ENCODE peak calls at places on chromosomes 6 and 20, in five cellular contexts. T, F, C, J and S are unnamed samples.

GRCh38 chr6:155155787-155156447 is 107.9 kb upstream of the CLDN20 start:
- DNase-seq in T (no peak), F (no peak), C (no peak), J (peak), S (no peak)

GRCh38 chr6:92623441-92623840 is 795.9 kb downstream of the EPHA7 start:
- DNase-seq in T (no peak), F (no peak), C (no peak), J (no peak), S (no peak)

GRCh38 chr6:137759624-137760023 is 107.4 kb upstream of the TNFAIP3 start:
- DNase-seq in T (no peak), F (no peak), C (no peak), J (no peak), S (no peak)

GRCh38 chr20:57398231-57398821 is 7.1 kb downstream of the RBM38 start:
- DNase-seq in T (peak), F (no peak), C (no peak), J (no peak), S (no peak)

GRCh38 chr6:148251286-148251685 is 91.4 kb upstream of the SASH1 start:
- DNase-seq in T (no peak), F (no peak), C (no peak), J (peak), S (peak)

GRCh38 chr20:9241232-9241692 is 172.4 kb downstream of the PLCB4 start:
- DNase-seq in T (no peak), F (no peak), C (no peak), J (no peak), S (no peak)

GRCh38 chr6:56954389-56955170 is at the start of gene BEND6:
- DNase-seq in T (no peak), F (peak), C (peak), J (peak), S (peak)

GRCh38 chr20:38726849-38727601 is 2.7 kb downstream of the SLC32A1 start:
- DNase-seq in T (no peak), F (peak), C (peak), J (peak), S (no peak)

GRCh38 chr6:79313254-79313653 is 78.8 kb upstream of the HMGN3 start:
- DNase-seq in T (no peak), F (no peak), C (no peak), J (no peak), S (no peak)

GRCh38 chr20:58160451-58161051 is 67.9 kb downstream of the ANKRD60 start:
- DNase-seq in T (no peak), F (no peak), C (no peak), J (no peak), S (no peak)

GRCh38 chr20:8127553-8128255 is 4.4 kb upstream of the PLCB1 start:
- DNase-seq in T (peak), F (no peak), C (no peak), J (no peak), S (no peak)

GRCh38 chr20:48594533-48594932 is 233.3 kb downstream of the PREX1 start:
- DNase-seq in T (no peak), F (no peak), C (no peak), J (no peak), S (no peak)

GRCh38 chr6:33987531-33988021 is 158.3 kb downstream of the GRM4 start:
- DNase-seq in T (no peak), F (no peak), C (no peak), J (no peak), S (no peak)

GRCh38 chr6:46734867-46735719 is at the start of gene PLA2G7:
- DNase-seq in T (no peak), F (no peak), C (peak), J (no peak), S (no peak)

GRCh38 chr6:72798196-72798595 is 176.3 kb downstream of the KCNQ5 start:
- DNase-seq in T (no peak), F (no peak), C (no peak), J (no peak), S (no peak)

GRCh38 chr6:87364602-87365252 is 20.1 kb downstream of the C6orf163 start:
- DNase-seq in T (no peak), F (peak), C (peak), J (no peak), S (no peak)

GRCh38 chr6:45657243-45657642 is 279.5 kb upstream of the SUPT3H start:
- DNase-seq in T (no peak), F (no peak), C (no peak), J (no peak), S (no peak)

GRCh38 chr6:1679691-1680068 is 70.0 kb downstream of the FOXC1 start:
- DNase-seq in T (no peak), F (no peak), C (no peak), J (peak), S (no peak)

GRCh38 chr6:25960689-25961088 is 1.9 kb upstream of the TRIM38 start:
- DNase-seq in T (no peak), F (no peak), C (no peak), J (no peak), S (no peak)

GRCh38 chr6:124870611-124871201 is 91.5 kb upstream of the RNF217 start:
- DNase-seq in T (no peak), F (no peak), C (peak), J (peak), S (no peak)

GRCh38 chr6:39681566-39682250 is 43.5 kb downstream of the KIF6 start:
- DNase-seq in T (no peak), F (no peak), C (no peak), J (no peak), S (no peak)

GRCh38 chr6:81736428-81736827 is 16.1 kb downstream of the TENT5A start:
- DNase-seq in T (no peak), F (no peak), C (no peak), J (no peak), S (no peak)

GRCh38 chr6:14681699-14682487 is 564.0 kb upstream of the JARID2 start:
- DNase-seq in T (no peak), F (no peak), C (no peak), J (no peak), S (peak)

GRCh38 chr6:142569676-142570075 is 267.9 kb downstream of the ADGRG6 start:
- DNase-seq in T (no peak), F (no peak), C (no peak), J (peak), S (no peak)
- TF ChIP-seq POLR2AphosphoS5 in T (no peak), F (no peak), C (no peak), J (no peak), S (no peak)

DNA sequence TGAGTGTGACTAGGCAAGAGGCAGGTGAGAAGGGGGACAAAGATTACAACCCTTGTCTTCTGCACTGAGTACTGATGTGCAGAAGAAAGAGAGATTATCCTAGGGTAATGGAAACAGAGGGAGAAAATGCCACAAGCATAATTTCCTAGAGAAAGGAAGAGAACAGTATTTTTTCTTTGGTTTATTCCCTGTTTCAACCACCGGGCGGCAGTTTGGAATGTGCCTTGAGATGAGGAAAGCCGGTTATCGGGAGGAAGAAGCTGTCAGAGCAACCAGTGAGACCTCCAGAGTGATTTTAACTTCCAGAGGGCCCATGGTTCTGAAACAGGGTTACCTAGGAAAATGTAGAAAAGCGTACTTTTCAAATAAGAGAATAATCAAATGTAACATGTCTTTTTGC is 121.4 kb downstream of the REV3L start:
- DNase-seq in T (no peak), F (peak), C (peak), J (peak), S (no peak)
- TF ChIP-seq REST in T (no peak), F (no peak), C (no peak), J (no peak), S (no peak)

GRCh38 chr6:17099401-17100059 is 2.3 kb upstream of the STMND1 start:
- DNase-seq in T (no peak), F (no peak), C (no peak), J (no peak), S (no peak)

GRCh38 chr6:17098538-17098937 is 3.3 kb upstream of the STMND1 start:
- DNase-seq in T (no peak), F (no peak), C (no peak), J (no peak), S (no peak)

GRCh38 chr6:17096076-17096475 is 5.8 kb upstream of the STMND1 start:
- DNase-seq in T (no peak), F (no peak), C (no peak), J (peak), S (no peak)

GRCh38 chr6:17098007-17098406 is 3.8 kb upstream of the STMND1 start:
- DNase-seq in T (no peak), F (no peak), C (no peak), J (no peak), S (no peak)

GRCh38 chr6:17096657-17097056 is 5.2 kb upstream of the STMND1 start:
- DNase-seq in T (no peak), F (no peak), C (no peak), J (peak), S (no peak)
- TF ChIP-seq GABPA in T (no peak), F (no peak), C (no peak), J (no peak), S (no peak)

DNA sequence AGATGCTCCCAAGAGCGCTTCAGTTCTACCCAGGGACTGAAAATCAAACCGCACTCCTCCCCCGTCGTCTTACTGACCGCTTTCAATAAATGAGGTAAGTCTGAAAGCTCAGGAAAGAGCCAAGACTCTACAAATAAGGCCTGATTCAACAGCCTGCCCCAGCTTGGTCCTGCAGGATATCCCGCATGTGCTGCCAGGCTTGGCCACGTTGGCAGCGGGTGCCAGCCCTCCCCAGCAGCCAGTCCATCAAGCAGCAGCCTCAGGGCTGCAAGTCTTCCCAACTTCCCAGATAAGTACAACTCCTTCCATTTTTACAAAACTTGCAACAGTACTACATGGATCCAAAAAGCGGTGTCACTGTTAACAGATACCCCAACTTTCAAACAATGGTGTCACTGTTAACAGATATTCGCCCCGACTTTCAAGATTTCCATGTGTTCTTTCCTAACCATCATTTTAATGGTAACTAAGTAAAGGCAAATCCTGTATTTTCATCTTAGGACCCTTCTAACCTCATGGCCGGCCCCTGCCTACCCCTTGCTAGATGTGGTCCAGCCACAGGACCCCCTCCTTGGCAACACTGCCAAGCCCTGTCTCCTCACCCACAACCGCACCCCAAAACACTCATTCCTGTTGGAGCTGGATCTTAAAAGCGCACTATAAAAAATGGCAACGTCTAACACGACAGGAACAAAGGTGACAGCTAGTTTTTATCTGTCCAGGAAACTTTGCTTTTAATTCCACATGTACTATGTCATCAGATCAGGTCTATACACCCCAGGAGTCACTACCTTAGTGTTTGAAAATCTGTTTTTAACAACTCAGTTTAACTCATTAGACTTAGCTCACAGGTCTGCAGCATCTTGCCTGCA is 28.0 kb downstream of the DIDO1 start:
- DNase-seq in T (no peak), F (no peak), C (no peak), J (no peak), S (no peak)
- TF ChIP-seq POLR2AphosphoS5 in T (no peak), F (no peak), C (no peak), J (no peak), S (no peak)

GRCh38 chr6:109892451-109893435 is 85.4 kb upstream of the GPR6 start:
- DNase-seq in T (no peak), F (no peak), C (no peak), J (no peak), S (no peak)

GRCh38 chr6:109896333-109896732 is 81.8 kb upstream of the GPR6 start:
- DNase-seq in T (no peak), F (no peak), C (no peak), J (no peak), S (no peak)

GRCh38 chr6:109893606-109894005 is 84.5 kb upstream of the GPR6 start:
- DNase-seq in T (no peak), F (no peak), C (no peak), J (no peak), S (no peak)

GRCh38 chr6:109891924-109892323 is 86.2 kb upstream of the GPR6 start:
- DNase-seq in T (no peak), F (no peak), C (no peak), J (no peak), S (peak)

GRCh38 chr6:109894181-109894580 is 83.9 kb upstream of the GPR6 start:
- DNase-seq in T (peak), F (no peak), C (no peak), J (no peak), S (peak)
- TF ChIP-seq REST in T (no peak), F (no peak), C (no peak), J (no peak), S (no peak)

GRCh38 chr6:83198486-83199172 is 5.5 kb downstream of the RWDD2A start:
- DNase-seq in T (no peak), F (no peak), C (no peak), J (no peak), S (no peak)

GRCh38 chr6:83190596-83190995 is 2.5 kb downstream of the PGM3 start:
- DNase-seq in T (no peak), F (no peak), C (no peak), J (peak), S (no peak)

GRCh38 chr6:83192871-83193746 is at the start of the genes PGM3 and RWDD2A:
- DNase-seq in T (peak), F (peak), C (peak), J (peak), S (peak)

GRCh38 chr6:83192456-83192855 is 609 bp downstream of the PGM3 start:
- DNase-seq in T (no peak), F (no peak), C (no peak), J (no peak), S (no peak)

DNA sequence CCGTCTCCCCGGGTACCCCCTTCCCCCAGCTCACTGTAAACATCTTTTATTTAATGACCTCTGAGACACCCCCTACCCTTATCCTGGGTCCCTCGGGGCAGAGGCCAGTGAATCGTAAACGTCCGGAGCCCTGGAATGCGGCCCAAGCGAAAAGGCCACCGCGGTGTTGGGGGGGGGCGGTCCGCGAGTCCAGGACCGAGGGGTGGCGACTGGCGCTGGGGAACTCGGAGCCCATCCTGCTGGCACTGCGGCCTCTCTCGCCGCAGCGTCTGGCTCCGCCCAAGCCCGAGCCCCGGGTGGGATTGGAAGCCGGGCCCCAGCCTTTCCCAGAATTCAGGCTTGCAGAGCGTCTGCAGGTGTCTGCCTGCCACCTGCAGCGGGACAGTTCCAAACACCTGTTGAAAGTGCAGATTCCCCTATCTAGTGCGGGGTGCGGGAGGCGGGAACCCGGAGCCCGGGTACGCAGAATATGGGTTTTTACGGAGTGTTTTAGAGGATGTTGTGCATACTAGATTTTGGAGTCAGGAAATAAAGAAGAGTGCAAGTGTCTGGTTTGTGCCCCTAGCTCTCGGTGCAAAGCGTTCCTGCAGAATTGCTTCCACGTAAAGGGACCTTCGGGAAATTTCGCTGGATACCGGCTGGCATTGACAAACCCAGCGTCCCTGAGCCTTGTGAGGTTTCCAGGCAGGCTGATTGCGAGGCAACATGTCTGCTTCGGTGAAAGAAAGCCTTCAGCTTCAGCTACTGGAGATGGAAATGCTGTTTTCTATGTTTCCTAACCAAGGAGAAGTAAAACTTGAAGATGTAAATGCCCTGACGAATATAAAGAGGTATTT is 808 bp downstream of the RWDD2A start:
- DNase-seq in T (no peak), F (peak), C (peak), J (peak), S (no peak)
- TF ChIP-seq GABPA in T (no peak), F (no peak), C (no peak), J (no peak), S (no peak)

DNA sequence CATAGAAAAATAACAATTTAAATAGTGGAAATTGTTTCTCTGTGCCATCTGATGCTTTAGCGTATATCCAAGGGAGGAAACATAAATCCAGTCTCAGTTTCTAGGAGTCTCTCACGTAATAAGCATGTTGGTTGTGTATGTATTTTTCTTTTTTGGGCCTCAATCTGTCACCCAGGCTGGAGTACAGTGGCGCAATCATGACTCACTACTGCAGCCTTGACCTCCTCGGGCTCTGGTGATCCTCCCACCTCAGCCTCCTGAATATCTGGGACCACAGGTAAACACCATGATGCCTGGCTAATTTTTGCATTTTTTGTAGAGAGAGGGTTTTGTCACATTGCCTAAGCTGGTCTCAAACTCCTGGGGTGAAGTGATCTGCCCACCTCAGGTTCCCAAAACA is 78.6 kb upstream of the PLN start:
- DNase-seq in T (no peak), F (no peak), C (no peak), J (peak), S (no peak)
- TF ChIP-seq POLR2AphosphoS5 in T (no peak), F (no peak), C (no peak), J (no peak), S (no peak)

GRCh38 chr20:44501448-44501847 is 20.4 kb downstream of the SERINC3 start:
- DNase-seq in T (no peak), F (no peak), C (no peak), J (no peak), S (no peak)
- TF ChIP-seq REST in T (no peak), F (no peak), C (no peak), J (no peak), S (no peak)

DNA sequence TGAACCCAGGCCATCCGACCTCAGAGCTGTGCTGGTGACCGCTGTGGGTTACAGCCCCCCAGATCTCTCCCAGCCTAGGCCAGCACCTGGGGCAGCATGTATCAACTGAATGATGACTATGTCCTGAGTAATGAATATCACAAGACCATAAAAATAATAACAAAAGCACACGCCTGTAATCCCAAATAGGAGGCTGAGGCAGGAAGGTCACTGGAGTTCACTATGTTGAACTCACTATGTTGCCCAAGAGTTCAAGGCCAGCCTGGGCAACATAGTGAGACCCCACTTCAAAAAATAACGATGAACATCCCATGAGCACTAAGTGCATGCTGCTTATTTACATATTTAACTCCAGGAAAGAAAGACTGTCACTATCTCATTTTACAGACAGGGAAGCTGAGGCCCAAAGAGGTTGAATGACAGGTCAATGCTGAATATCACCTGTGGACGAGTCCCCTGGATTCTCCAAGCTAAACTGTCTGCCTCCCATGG is 92.3 kb downstream of the NFATC2 start:
- DNase-seq in T (no peak), F (no peak), C (no peak), J (no peak), S (no peak)
- TF ChIP-seq GABPA in T (no peak), F (no peak), C (no peak), J (no peak), S (no peak)

DNA sequence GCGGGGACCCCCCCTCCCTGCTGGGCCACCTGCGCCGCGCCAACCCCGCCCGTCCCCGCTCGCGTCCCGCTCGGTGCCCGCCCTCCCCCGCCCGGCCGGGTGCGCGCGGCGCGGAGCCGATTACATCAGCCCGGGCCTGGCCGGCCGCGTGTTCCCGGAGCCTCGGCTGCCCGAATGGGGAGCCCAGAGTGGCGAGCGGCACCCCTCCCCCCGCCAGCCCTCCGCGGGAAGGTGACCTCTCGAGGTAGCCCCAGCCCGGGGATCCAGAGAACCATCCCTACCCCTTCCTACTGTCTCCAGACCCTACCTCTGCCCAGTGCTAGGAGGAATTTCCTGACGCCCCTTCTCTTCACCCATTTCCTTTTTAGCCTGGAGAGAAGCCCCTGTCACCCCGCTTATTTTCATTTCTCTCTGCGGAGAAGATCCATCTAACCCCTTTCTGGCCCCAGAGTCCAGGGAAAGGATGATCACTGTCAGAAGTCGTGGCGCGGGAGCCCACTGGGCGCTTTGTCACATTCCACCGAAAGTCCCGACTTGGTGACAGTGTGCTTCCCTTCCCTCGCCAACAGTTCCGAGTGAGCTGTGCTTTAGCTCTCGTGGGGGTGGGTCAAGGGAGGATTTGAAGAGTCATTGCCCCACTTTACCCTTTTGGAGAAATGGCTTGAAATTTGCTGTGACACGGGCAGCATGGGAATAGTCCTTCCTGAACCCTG is 2.0 kb downstream of the VEGFA start:
- DNase-seq in T (no peak), F (peak), C (peak), J (peak), S (peak)
- TF ChIP-seq POLR2AphosphoS5 in T (no peak), F (peak), C (no peak), J (no peak), S (no peak)